ENCODE peak calls at places on chromosomes 6 and 20, in seven cellular contexts. W is mammary epithelial cell; U is cardiac septum; L is HS-27A; Y is NCI-H69; X is Jurkat, Clone E6-1; A is naive B cell. M is an unnamed sample.

GRCh38 chr20:25374842-25375241 is 15.8 kb downstream of the ABHD12 start:
- DNase-seq in Y (no peak), A (no peak), W (no peak), U (no peak), L (no peak), X (no peak), M (no peak)

GRCh38 chr6:47247227-47247797 is 62.4 kb downstream of the TNFRSF21 start:
- DNase-seq in W (no peak), U (no peak), A (peak), Y (peak), X (peak), L (no peak), M (peak)

GRCh38 chr6:84804720-84805119 is 40.3 kb upstream of the TBX18 start:
- DNase-seq in U (no peak), X (no peak), A (no peak), Y (no peak), L (no peak), W (peak), M (no peak)

GRCh38 chr6:41967312-41968287 is 26.0 kb upstream of the CCND3 start:
- DNase-seq in L (no peak), U (no peak), X (no peak), W (peak), A (no peak), Y (no peak), M (no peak)

GRCh38 chr6:131946404-131946991 is 4.7 kb downstream of the CCN2 start:
- DNase-seq in A (no peak), Y (no peak), L (no peak), U (no peak), X (no peak), W (no peak), M (no peak)

GRCh38 chr20:24118781-24119175 is 130.2 kb upstream of the GGTLC1 start:
- DNase-seq in L (no peak), W (no peak), U (no peak), A (no peak), Y (no peak), X (no peak), M (no peak)

GRCh38 chr20:25278636-25279361 is 30.9 kb downstream of the PYGB start:
- DNase-seq in X (no peak), U (peak), A (no peak), Y (no peak), W (no peak), L (no peak), M (no peak)

GRCh38 chr6:37988131-37988530 is 168.6 kb downstream of the ZFAND3 start:
- DNase-seq in A (no peak), X (no peak), Y (no peak), W (no peak), U (no peak), L (no peak), M (no peak)

GRCh38 chr6:142913511-142914047 is 31.4 kb downstream of the HIVEP2 start:
- DNase-seq in U (no peak), A (peak), Y (no peak), L (no peak), X (peak), W (no peak), M (peak)

GRCh38 chr20:49482621-49483017 is at the start of gene KCNB1:
- DNase-seq in W (peak), Y (no peak), X (no peak), L (no peak), U (no peak), A (peak), M (no peak)

GRCh38 chr6:49570474-49571079 is 20.1 kb downstream of the C6orf141 start:
- DNase-seq in Y (no peak), U (no peak), L (no peak), X (no peak), A (no peak), W (no peak), M (no peak)

GRCh38 chr6:111210074-111210729 is 122.9 kb downstream of the SLC16A10 start:
- DNase-seq in X (peak), W (peak), A (peak), Y (peak), U (no peak), L (peak), M (peak)

GRCh38 chr6:113642714-113643442 is 214.3 kb upstream of the MARCKS start:
- DNase-seq in L (no peak), U (no peak), A (no peak), W (no peak), Y (peak), X (no peak), M (no peak)

GRCh38 chr20:45592574-45593189 is 13.6 kb upstream of the WFDC8 start:
- DNase-seq in Y (peak), X (peak), U (no peak), L (peak), W (peak), A (peak), M (peak)

GRCh38 chr6:145813285-145814034 is 1.1 kb downstream of the FBXO30 start:
- DNase-seq in Y (no peak), X (no peak), A (no peak), L (no peak), W (peak), U (no peak), M (peak)

GRCh38 chr6:28311139-28311823 is 24.7 kb downstream of the ZSCAN31 start:
- DNase-seq in L (no peak), Y (no peak), X (peak), A (no peak), W (peak), U (no peak), M (no peak)

GRCh38 chr6:125950293-125950692 is 6.3 kb upstream of the HINT3 start:
- DNase-seq in W (peak), L (no peak), U (no peak), X (no peak), Y (no peak), A (no peak), M (no peak)

GRCh38 chr6:112337209-112337638 is 9.9 kb upstream of the RFPL4B start:
- DNase-seq in A (no peak), Y (peak), U (no peak), X (no peak), L (peak), W (peak), M (no peak)

GRCh38 chr20:21280496-21281016 is 22.6 kb upstream of the XRN2 start:
- DNase-seq in Y (no peak), W (no peak), L (no peak), X (no peak), U (no peak), A (no peak), M (no peak)

GRCh38 chr6:1389791-1390070 is 355 bp downstream of the FOXF2 start:
- DNase-seq in W (no peak), X (no peak), A (no peak), L (no peak), Y (no peak), U (no peak), M (no peak)

GRCh38 chr20:55390791-55391190 is 614.5 kb downstream of the CBLN4 start:
- DNase-seq in L (no peak), X (no peak), A (no peak), U (no peak), W (no peak), Y (no peak), M (no peak)

M was measured in Karpas-422.